ENCODE peak calls at places on chromosomes 2 and 18, in five cellular contexts. P, B, V, Y and C are unnamed samples.

GRCh38 chr2:217942731-217943335 is 60.0 kb downstream of the TNS1 start:
- DNase-seq in P (no peak), V (no peak), B (no peak), Y (no peak), C (no peak)

GRCh38 chr2:74261204-74261864 is 62.9 kb downstream of the MTHFD2 start:
- DNase-seq in Y (no peak), V (peak), P (no peak), B (no peak), C (no peak)

GRCh38 chr2:101440127-101440738 is 34.7 kb downstream of the RFX8 start:
- DNase-seq in Y (no peak), P (no peak), V (no peak), B (peak), C (peak)

GRCh38 chr18:21389283-21389682 is 147.3 kb downstream of the GREB1L start:
- DNase-seq in B (no peak), V (no peak), P (no peak), Y (no peak), C (no peak)

GRCh38 chr2:126399001-126399400 is 257.0 kb upstream of the GYPC start:
- DNase-seq in Y (no peak), V (no peak), B (peak), P (no peak), C (no peak)

GRCh38 chr2:61493523-61493942 is 22.6 kb upstream of the USP34 start:
- DNase-seq in B (no peak), V (no peak), P (no peak), Y (no peak), C (no peak)

GRCh38 chr2:84175970-84176369 is 283.1 kb downstream of the SUCLG1 start:
- DNase-seq in B (no peak), Y (no peak), P (no peak), V (no peak), C (no peak)

GRCh38 chr18:5970032-5970431 is 74.7 kb upstream of the TMEM200C start:
- DNase-seq in P (no peak), V (peak), Y (no peak), B (no peak), C (no peak)

GRCh38 chr2:197803033-197803444 is 1.4 kb upstream of the PLCL1 start:
- DNase-seq in V (peak), B (peak), Y (peak), P (no peak), C (peak)

GRCh38 chr2:120565095-120565460 is 170.6 kb upstream of the GLI2 start:
- DNase-seq in B (no peak), P (no peak), Y (no peak), V (no peak), C (no peak)

GRCh38 chr18:2281523-2282199 is 289.6 kb downstream of the METTL4 start:
- DNase-seq in V (peak), Y (no peak), B (no peak), P (no peak), C (peak)

GRCh38 chr2:62856228-62857040 is 150.9 kb downstream of the EHBP1 start:
- DNase-seq in Y (no peak), P (no peak), B (no peak), V (no peak), C (no peak)

GRCh38 chr18:48862116-48862515 is 88.6 kb downstream of the SMAD7 start:
- DNase-seq in Y (no peak), V (no peak), B (no peak), P (no peak), C (no peak)

GRCh38 chr2:153912798-153913396 is 41.2 kb downstream of the GALNT13 start:
- DNase-seq in Y (no peak), V (no peak), B (no peak), P (no peak), C (no peak)

GRCh38 chr2:30233142-30233961 is 2.0 kb downstream of the LBH start:
- DNase-seq in V (no peak), Y (no peak), B (no peak), P (no peak), C (no peak)

GRCh38 chr18:48819781-48820482 is 130.8 kb downstream of the SMAD7 start:
- DNase-seq in P (peak), B (no peak), Y (no peak), V (no peak), C (no peak)

GRCh38 chr18:43322133-43322532 is 44.8 kb upstream of the SYT4 start:
- DNase-seq in Y (no peak), P (no peak), B (no peak), V (no peak), C (no peak)

GRCh38 chr2:219551863-219552381 is 8.1 kb downstream of the TMEM198 start:
- DNase-seq in V (no peak), B (no peak), P (no peak), Y (no peak), C (no peak)

GRCh38 chr2:46073540-46074018 is 223.6 kb upstream of the EPAS1 start:
- DNase-seq in P (peak), V (peak), Y (peak), B (no peak), C (no peak)

GRCh38 chr18:54209471-54210180 is 14.8 kb downstream of the MBD2 start:
- DNase-seq in B (no peak), P (no peak), Y (no peak), V (no peak), C (no peak)

GRCh38 chr2:85710687-85711577 is 16.8 kb downstream of the GNLY start:
- DNase-seq in P (no peak), B (peak), Y (no peak), V (no peak), C (no peak)

GRCh38 chr2:69375494-69376353 is 11.3 kb downstream of the GFPT1 start:
- DNase-seq in V (peak), B (peak), Y (no peak), P (no peak), C (peak)

GRCh38 chr2:238152811-238153688 is 5.7 kb upstream of the ERFE start:
- DNase-seq in B (no peak), V (no peak), Y (no peak), P (no peak), C (no peak)
- TF ChIP-seq CTCF in B (peak), V (peak), Y (peak), P (no peak), C (no peak)

GRCh38 chr2:10139536-10139935 is 17.0 kb downstream of the RRM2 start:
- DNase-seq in Y (no peak), P (no peak), B (no peak), V (no peak), C (no peak)

GRCh38 chr2:10140841-10141610 is 18.5 kb downstream of the RRM2 start:
- DNase-seq in Y (no peak), V (no peak), P (peak), B (no peak), C (no peak)

GRCh38 chr2:10144771-10145518 is 22.4 kb downstream of the RRM2 start:
- DNase-seq in V (no peak), P (no peak), B (no peak), Y (no peak), C (no peak)

GRCh38 chr2:10141736-10142639 is 19.4 kb downstream of the RRM2 start:
- DNase-seq in P (peak), V (peak), B (peak), Y (no peak), C (no peak)

DNA sequence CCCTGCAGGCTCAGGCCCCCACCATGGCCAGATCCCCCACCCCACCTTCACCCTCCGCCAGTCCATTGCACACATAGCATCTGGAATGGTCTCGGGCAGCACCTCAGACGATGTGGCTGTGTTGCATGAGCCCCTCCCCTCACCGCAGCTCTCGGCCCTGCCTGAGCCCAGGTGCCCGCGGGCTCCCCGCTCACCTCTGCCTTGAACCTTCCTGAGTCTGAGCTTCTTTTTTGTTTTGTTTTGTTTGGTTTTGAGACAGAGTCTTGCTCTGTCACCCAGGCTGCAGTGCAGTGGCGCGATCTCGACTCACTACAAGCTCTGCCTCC is 20.1 kb downstream of the RRM2 start:
- DNase-seq in V (no peak), B (no peak), Y (no peak), P (no peak), C (no peak)
- TF ChIP-seq CTCF in V (no peak), B (no peak), Y (no peak), P (no peak), C (no peak)

GRCh38 chr18:69588301-69588700 is 187.6 kb downstream of the DOK6 start:
- DNase-seq in Y (no peak), B (no peak), V (no peak), P (no peak), C (no peak)
- TF ChIP-seq CTCF in Y (peak), B (no peak), V (no peak), P (no peak), C (no peak)

GRCh38 chr2:142144547-142144946 is 13.7 kb upstream of the LRP1B start:
- DNase-seq in V (no peak), Y (no peak), P (no peak), B (no peak), C (no peak)

GRCh38 chr2:142142595-142142994 is 11.8 kb upstream of the LRP1B start:
- DNase-seq in B (no peak), P (no peak), Y (no peak), V (no peak), C (no peak)

GRCh38 chr2:142136571-142136970 is 5.8 kb upstream of the LRP1B start:
- DNase-seq in P (no peak), Y (no peak), B (no peak), V (no peak), C (no peak)

GRCh38 chr2:142139384-142139783 is 8.6 kb upstream of the LRP1B start:
- DNase-seq in V (no peak), P (no peak), B (no peak), Y (no peak), C (no peak)

GRCh38 chr2:142140434-142140845 is 9.6 kb upstream of the LRP1B start:
- DNase-seq in B (peak), V (peak), Y (no peak), P (no peak), C (peak)
- TF ChIP-seq CTCF in B (peak), V (peak), Y (peak), P (peak), C (peak)

DNA sequence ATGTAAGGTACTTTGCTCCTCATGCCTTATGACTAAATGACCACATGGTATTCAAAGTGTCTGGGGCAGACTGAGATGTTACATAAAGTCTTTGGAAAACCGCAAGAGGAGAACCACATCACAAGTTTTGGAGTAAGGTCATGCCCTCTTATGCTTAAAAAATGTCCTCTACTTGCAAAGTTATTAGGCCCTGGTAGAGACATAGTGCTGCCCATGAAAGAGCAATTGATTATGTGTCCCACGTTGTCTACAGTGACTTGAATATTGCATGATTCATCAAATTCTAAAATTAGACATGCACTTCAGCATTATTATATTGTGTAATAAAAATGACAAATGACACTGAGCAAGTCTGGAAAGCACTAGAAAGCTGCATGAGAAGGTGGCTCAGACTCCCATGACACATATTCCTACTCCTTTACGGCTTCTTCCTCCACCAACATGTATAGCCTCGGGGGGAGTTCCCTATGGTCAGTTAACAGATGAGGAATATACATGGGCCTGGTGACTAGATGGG is 602.6 kb upstream of the VRK2 start:
- DNase-seq in V (no peak), P (no peak), Y (no peak), B (peak), C (no peak)
- TF ChIP-seq CTCF in V (no peak), P (no peak), Y (no peak), B (no peak), C (no peak)